ENCODE peak calls at places on chromosome 4, in five cellular contexts. C is NCI-H345; R is activated T-helper 2 cell treated with anti-CD3 and anti-CD28 coated beads, Interferon-gamma antibody, Interleukin-2, Interleukin-4, amounts not matched to agents 10 μg/mL and 5 μg/mL and 100 μg/mL, durations not matched to agents 14 hours and 24 hours and 36 hours; X is hippocampal formation; W is activated T-helper 1 cell treated with anti-CD3 and anti-CD28 coated beads, Interleukin-2, amount 50 U/mL, for 16 hours. P is an unnamed sample.
A peak's percentile ranks its signal among the peaks of the same experiment; 100 is the strongest.

GRCh38 chr4:31290836-31291235 is 570.7 kb downstream of the PCDH7 start:
- DNase-seq in C (no peak), R (no peak), X (no peak), W (no peak), P (no peak)

GRCh38 chr4:177737387-177737965 is 295.2 kb upstream of the AGA start:
- DNase-seq in C (no peak), R (no peak), X (no peak), W (no peak), P (no peak)

GRCh38 chr4:174540175-174540574 is 17.9 kb upstream of the HPGD start:
- DNase-seq in C (no peak), R (no peak), X (no peak), W (no peak), P (no peak)

GRCh38 chr4:121989715-121990114 is 37.9 kb upstream of the TRPC3 start:
- DNase-seq in C (no peak), R (no peak), X (no peak), W (no peak), P (no peak)

GRCh38 chr4:140096921-140097320 is 57.1 kb downstream of the MAML3 start:
- DNase-seq in C (no peak), R (no peak), X (no peak), W (no peak), P (no peak)

GRCh38 chr4:28772066-28772465 is 1911.4 kb downstream of the STIM2 start:
- DNase-seq in C (no peak), R (no peak), X (no peak), W (no peak), P (no peak)

GRCh38 chr4:169716677-169717076 is 41.1 kb downstream of the HPF1 start:
- DNase-seq in C (no peak), R (no peak), X (no peak), W (no peak), P (no peak)

GRCh38 chr4:121253961-121254360 is 89.8 kb upstream of the TNIP3 start:
- DNase-seq in C (no peak), R (no peak), X (no peak), W (no peak), P (peak; percentile 15)

GRCh38 chr4:169266081-169266480 is 4.7 kb downstream of the SH3RF1 start:
- DNase-seq in C (no peak), R (no peak), X (no peak), W (no peak), P (no peak)

GRCh38 chr4:152920768-152921167 is 15.4 kb upstream of the FHDC1 start:
- DNase-seq in C (no peak), R (no peak), X (no peak), W (no peak), P (no peak)

GRCh38 chr4:181293014-181293413 is 950.2 kb upstream of the TENM3 start:
- DNase-seq in C (no peak), R (no peak), X (no peak), W (no peak), P (no peak)

GRCh38 chr4:17781072-17781830 is at the start of gene FAM184B:
- DNase-seq in C (peak; percentile 29), R (no peak), X (no peak), W (no peak), P (no peak)

GRCh38 chr4:128384765-128385164 is 97.2 kb upstream of the PGRMC2 start:
- DNase-seq in C (no peak), R (no peak), X (no peak), W (no peak), P (no peak)

GRCh38 chr4:165668694-165669093 is 204.3 kb upstream of the TLL1 start:
- DNase-seq in C (no peak), R (no peak), X (no peak), W (no peak), P (no peak)

GRCh38 chr4:81965911-81966310 is 407.9 kb downstream of the HNRNPD start:
- DNase-seq in C (no peak), R (no peak), X (no peak), W (no peak), P (no peak)

GRCh38 chr4:151715881-151716280 is 44.9 kb downstream of the GATB start:
- DNase-seq in C (peak; percentile 13), R (no peak), X (no peak), W (no peak), P (no peak)

GRCh38 chr4:176784816-176785215 is 7.9 kb downstream of the VEGFC start:
- DNase-seq in C (no peak), R (no peak), X (no peak), W (no peak), P (no peak)

GRCh38 chr4:86498560-86499166 is 95.5 kb upstream of the PTPN13 start:
- DNase-seq in C (peak; percentile 44), R (no peak), X (peak; percentile 86), W (no peak), P (no peak)

GRCh38 chr4:142850478-142850877 is 4.4 kb upstream of the INPP4B start:
- DNase-seq in C (no peak), R (no peak), X (no peak), W (no peak), P (no peak)

GRCh38 chr4:175947117-175947722 is 118.4 kb upstream of the WDR17 start:
- DNase-seq in C (peak; percentile 9), R (no peak), X (peak; percentile 69), W (no peak), P (peak; percentile 0)

GRCh38 chr4:185656467-185656890 is 121.2 kb upstream of the PDLIM3 start:
- DNase-seq in C (no peak), R (no peak), X (peak; percentile 40), W (no peak), P (no peak)

GRCh38 chr4:18033111-18034085 is 11.8 kb upstream of the LCORL start:
- DNase-seq in C (no peak), R (no peak), X (no peak), W (no peak), P (no peak)

GRCh38 chr4:45155081-45155777 is 428.9 kb upstream of the GNPDA2 start:
- DNase-seq in C (no peak), R (no peak), X (no peak), W (no peak), P (no peak)

GRCh38 chr4:56238251-56238650 is 149.0 kb downstream of the AASDH start:
- DNase-seq in C (no peak), R (no peak), X (no peak), W (no peak), P (no peak)

GRCh38 chr4:172986114-172986513 is 182.5 kb upstream of the GALNT7 start:
- DNase-seq in C (no peak), R (no peak), X (no peak), W (no peak), P (no peak)

GRCh38 chr4:10521386-10521785 is 64.2 kb upstream of the ZNF518B start:
- DNase-seq in C (peak; percentile 48), R (no peak), X (no peak), W (no peak), P (no peak)

GRCh38 chr4:155629183-155629825 is 37.3 kb upstream of the GUCY1A1 start:
- DNase-seq in C (no peak), R (no peak), X (no peak), W (no peak), P (no peak)

GRCh38 chr4:160562661-160563060 is 1459.8 kb downstream of the RAPGEF2 start:
- DNase-seq in C (no peak), R (no peak), X (no peak), W (no peak), P (no peak)

GRCh38 chr4:69831646-69832325 is 28.2 kb downstream of the SULT1E1 start:
- DNase-seq in C (no peak), R (no peak), X (peak; percentile 13), W (no peak), P (no peak)

GRCh38 chr4:108333353-108333920 is 164.7 kb upstream of the LEF1 start:
- DNase-seq in C (no peak), R (no peak), X (no peak), W (no peak), P (no peak)

GRCh38 chr4:92035666-92036065 is 268.1 kb upstream of the GRID2 start:
- DNase-seq in C (no peak), R (no peak), X (no peak), W (no peak), P (no peak)

GRCh38 chr4:69731261-69731660 is 29.2 kb downstream of the SULT1B1 start:
- DNase-seq in C (no peak), R (no peak), X (no peak), W (no peak), P (no peak)

GRCh38 chr4:72860766-72861165 is 208.8 kb downstream of the COX18 start:
- DNase-seq in C (no peak), R (no peak), X (no peak), W (no peak), P (no peak)

GRCh38 chr4:88775529-88775928 is 77.9 kb upstream of the NAP1L5 start:
- DNase-seq in C (no peak), R (no peak), X (no peak), W (no peak), P (no peak)

GRCh38 chr4:2816401-2816954 is 23.6 kb downstream of the SH3BP2 start:
- DNase-seq in C (no peak), R (no peak), X (no peak), W (no peak), P (no peak)

GRCh38 chr4:164803702-164804101 is 49.8 kb downstream of the SMIM31 start:
- DNase-seq in C (no peak), R (no peak), X (no peak), W (no peak), P (no peak)

GRCh38 chr4:57162499-57163019 is 52.4 kb upstream of the IGFBP7 start:
- DNase-seq in C (no peak), R (no peak), X (no peak), W (no peak), P (no peak)

GRCh38 chr4:138910201-138910913 is 105.2 kb upstream of the NOCT start:
- DNase-seq in C (peak; percentile 60), R (no peak), X (no peak), W (no peak), P (no peak)

GRCh38 chr4:183145773-183146172 is 46.7 kb downstream of the WWC2 start:
- DNase-seq in C (no peak), R (no peak), X (no peak), W (no peak), P (no peak)

P was measured in CD4-positive, CD25-positive, alpha-beta regulatory T cell.